ENCODE peak calls at places on chromosomes 11 and 22, in four cellular contexts. S is left cardiac atrium, E is nucleus accumbens, H is osteocyte. J is an unnamed sample.

GRCh38 chr11:1298695-1299492 is 10.5 kb downstream of the TOLLIP start:
- DNase-seq in H (peak), E (no peak), S (peak), J (no peak)

GRCh38 chr11:34855021-34855753 is 61.0 kb downstream of the APIP start:
- DNase-seq in H (no peak), E (no peak), S (no peak), J (no peak)

GRCh38 chr11:78914503-78914902 is 339.8 kb upstream of the NARS2 start:
- DNase-seq in H (no peak), S (no peak), E (no peak), J (no peak)

GRCh38 chr11:17748761-17749721 is 14.5 kb downstream of the KCNC1 start:
- DNase-seq in S (no peak), E (no peak), H (no peak), J (no peak)

GRCh38 chr11:125943661-125944349 is 2.0 kb upstream of the VSIG10L2 start:
- DNase-seq in E (no peak), H (peak), S (no peak), J (no peak)

GRCh38 chr22:30206964-30207363 is 39.6 kb downstream of the LIF start:
- DNase-seq in E (no peak), H (no peak), S (peak), J (no peak)

GRCh38 chr22:28179392-28179791 is 260.3 kb upstream of the PITPNB start:
- DNase-seq in E (no peak), H (no peak), S (no peak), J (no peak)

GRCh38 chr22:24950272-24950902 is 2.1 kb upstream of the KIAA1671 start:
- DNase-seq in S (no peak), E (no peak), H (no peak), J (no peak)